ENCODE peak calls at places on chromosomes 4 and X, in five cellular contexts. L is stimulated activated CD8-positive, alpha-beta memory T cell treated with anti-CD3 and anti-CD28 coated beads, Interleukin-4, amount 100 ng/mL, for 4 hours; N is CD4-positive, CD25-positive, alpha-beta regulatory T cell; W is NCI-H2081; M is activated T-helper 9 cell treated with anti-CD3 and anti-CD28 coated beads, Interleukin-2, amount 50 U/mL, for 16 hours. G is an unnamed sample.
A peak's percentile ranks its signal among the peaks of the same experiment; 100 is the strongest.

GRCh38 chr4:2141762-2142520 is 82.8 kb downstream of the NAT8L start:
- DNase-seq in N (no peak), L (no peak), W (no peak), M (no peak), G (no peak)

GRCh38 chr4:98673282-98673644 is 14.9 kb upstream of the TSPAN5 start:
- DNase-seq in L (no peak), W (no peak), N (no peak), M (no peak), G (no peak)

GRCh38 chr4:100590308-100590707 is 72.5 kb upstream of the EMCN start:
- DNase-seq in M (no peak), N (no peak), L (no peak), W (no peak), G (no peak)

GRCh38 chrX:16096131-16096530 is 27.2 kb upstream of the GRPR start:
- DNase-seq in N (no peak), M (no peak), L (no peak), W (no peak), G (no peak)

GRCh38 chr4:113146876-113147358 is 97.5 kb downstream of the ANK2 start:
- DNase-seq in M (no peak), N (no peak), L (no peak), W (no peak), G (peak; percentile 12)

GRCh38 chrX:40612511-40612910 is 10.7 kb upstream of the MPC1L start:
- DNase-seq in N (no peak), L (no peak), W (no peak), M (no peak), G (no peak)

GRCh38 chr4:71377561-71377960 is 38.7 kb downstream of the SLC4A4 start:
- DNase-seq in N (no peak), L (no peak), M (no peak), W (no peak), G (no peak)

GRCh38 chrX:43693602-43694406 is 37.7 kb downstream of the MAOA start:
- DNase-seq in N (no peak), M (no peak), W (no peak), L (no peak), G (peak; percentile 8)

GRCh38 chr4:7863911-7864681 is 75.6 kb downstream of the AFAP1 start:
- DNase-seq in W (no peak), N (peak; percentile 52), M (no peak), L (no peak), G (peak; percentile 45)

GRCh38 chr4:151644625-151645024 is 116.2 kb downstream of the GATB start:
- DNase-seq in M (no peak), N (no peak), L (no peak), W (no peak), G (peak; percentile 74)

GRCh38 chrX:53357799-53358530 is 64.5 kb downstream of the SMC1A start:
- DNase-seq in L (no peak), M (no peak), W (no peak), N (no peak), G (peak; percentile 54)

GRCh38 chr4:8732092-8732491 is 139.5 kb downstream of the CPZ start:
- DNase-seq in W (no peak), L (no peak), N (no peak), M (no peak), G (no peak)

GRCh38 chr4:140426610-140427103 is 791 bp downstream of the CLGN start:
- DNase-seq in L (no peak), M (no peak), W (peak; percentile 81), N (no peak), G (peak; percentile 74)

GRCh38 chr4:182369211-182369610 is 126.0 kb downstream of the TENM3 start:
- DNase-seq in L (no peak), M (no peak), N (no peak), W (no peak), G (no peak)

GRCh38 chr4:4321951-4322688 is 32.1 kb downstream of the ZBTB49 start:
- DNase-seq in W (no peak), N (no peak), M (no peak), L (no peak), G (no peak)

GRCh38 chr4:83107636-83108035 is 6.9 kb downstream of the PLAC8 start:
- DNase-seq in L (no peak), M (no peak), N (no peak), W (no peak), G (no peak)

GRCh38 chrX:71292669-71293379 is 8.7 kb upstream of the ITGB1BP2 start:
- DNase-seq in M (no peak), L (no peak), W (no peak), N (no peak), G (no peak)

GRCh38 chr4:184343400-184344177 is 125.9 kb upstream of the ENPP6 start:
- DNase-seq in M (peak; percentile 7), N (peak; percentile 35), L (no peak), W (peak; percentile 63), G (peak; percentile 95)

GRCh38 chr4:177483271-177483670 is 41.0 kb upstream of the AGA start:
- DNase-seq in L (no peak), M (no peak), N (no peak), W (no peak), G (no peak)

GRCh38 chr4:83043801-83044407 is 8.9 kb downstream of the COPS4 start:
- DNase-seq in W (no peak), M (no peak), L (no peak), N (no peak), G (no peak)

GRCh38 chrX:96379951-96380350 is 304.7 kb upstream of the DIAPH2 start:
- DNase-seq in M (no peak), N (no peak), W (no peak), L (no peak), G (no peak)

GRCh38 chr4:168917150-168917779 is 92.8 kb downstream of the CBR4 start:
- DNase-seq in L (no peak), N (no peak), W (peak; percentile 13), M (no peak), G (peak; percentile 66)

GRCh38 chr4:105387466-105387865 is 86.4 kb downstream of the PPA2 start:
- DNase-seq in M (no peak), N (no peak), L (no peak), W (no peak), G (no peak)

GRCh38 chr4:139913398-139913990 is 240.5 kb downstream of the MAML3 start:
- DNase-seq in L (no peak), W (no peak), M (no peak), N (no peak), G (no peak)

GRCh38 chr4:41213563-41214157 is 682 bp downstream of the APBB2 start:
- DNase-seq in M (no peak), N (no peak), W (no peak), L (no peak), G (no peak)

GRCh38 chrX:134396174-134396573 is 63.8 kb upstream of the HPRT1 start:
- DNase-seq in W (no peak), N (peak; percentile 22), L (no peak), M (no peak), G (no peak)

G was measured in left kidney.